ENCODE peak calls at places on chromosome 13, in seven cellular contexts. L, R, X, Q, B, Y and O are unnamed samples.

GRCh38 chr13:112976526-112976925 is 7.5 kb downstream of the MCF2L start:
- DNase-seq in L (no peak), R (no peak), X (no peak), Q (no peak), B (no peak), Y (no peak), O (no peak)

GRCh38 chr13:94548382-94549240 is 47.3 kb downstream of the TGDS start:
- DNase-seq in L (peak), R (no peak), X (no peak), Q (peak), B (peak), Y (no peak), O (peak)

GRCh38 chr13:85864963-85865530 is 65.8 kb upstream of the SLITRK6 start:
- DNase-seq in L (no peak), R (no peak), X (no peak), Q (no peak), B (no peak), Y (no peak), O (no peak)

GRCh38 chr13:47170971-47171370 is 274.1 kb upstream of the HTR2A start:
- DNase-seq in L (no peak), R (no peak), X (no peak), Q (no peak), B (no peak), Y (no peak), O (no peak)

GRCh38 chr13:29457299-29457698 is 138.2 kb downstream of the SLC7A1 start:
- DNase-seq in L (no peak), R (no peak), X (no peak), Q (no peak), B (no peak), Y (no peak), O (no peak)

GRCh38 chr13:109402976-109403375 is 383.4 kb downstream of the IRS2 start:
- DNase-seq in L (no peak), R (no peak), X (no peak), Q (no peak), B (no peak), Y (no peak), O (no peak)

GRCh38 chr13:72536668-72537399 is 190.6 kb downstream of the MZT1 start:
- DNase-seq in L (peak), R (no peak), X (no peak), Q (no peak), B (no peak), Y (no peak), O (no peak)

GRCh38 chr13:36820222-36820621 is 1.2 kb downstream of the RFXAP start:
- DNase-seq in L (no peak), R (no peak), X (no peak), Q (no peak), B (no peak), Y (no peak), O (no peak)

GRCh38 chr13:41075034-41075433 is 13.7 kb downstream of the WBP4 start:
- DNase-seq in L (no peak), R (no peak), X (peak), Q (no peak), B (no peak), Y (no peak), O (no peak)

GRCh38 chr13:26253787-26254582 is at the start of gene CDK8:
- DNase-seq in L (peak), R (peak), X (peak), Q (peak), B (peak), Y (peak), O (peak)

GRCh38 chr13:75255653-75256052 is 226.3 kb downstream of the TBC1D4 start:
- DNase-seq in L (no peak), R (no peak), X (no peak), Q (no peak), B (no peak), Y (no peak), O (no peak)

GRCh38 chr13:29101404-29101803 is 281.3 kb downstream of the MTUS2 start:
- DNase-seq in L (no peak), R (no peak), X (no peak), Q (no peak), B (no peak), Y (no peak), O (no peak)

GRCh38 chr13:34108396-34108795 is 290.4 kb downstream of the RFC3 start:
- DNase-seq in L (no peak), R (no peak), X (no peak), Q (no peak), B (no peak), Y (no peak), O (no peak)

GRCh38 chr13:48494874-48495273 is 38.0 kb downstream of the RCBTB2 start:
- DNase-seq in L (no peak), R (no peak), X (no peak), Q (no peak), B (no peak), Y (no peak), O (no peak)

GRCh38 chr13:110298566-110299321 is 8.2 kb downstream of the COL4A1 start:
- DNase-seq in L (no peak), R (no peak), X (no peak), Q (no peak), B (peak), Y (no peak), O (peak)

GRCh38 chr13:112442483-112443090 is 66.4 kb downstream of the SPACA7 start:
- DNase-seq in L (no peak), R (no peak), X (no peak), Q (no peak), B (no peak), Y (no peak), O (peak)

GRCh38 chr13:18952225-18953016 is 229.2 kb downstream of the TUBA3C start:
- DNase-seq in L (no peak), R (no peak), X (no peak), Q (no peak), B (no peak), Y (no peak), O (peak)

GRCh38 chr13:104779311-104779710 is 1713.1 kb upstream of the SLC10A2 start:
- DNase-seq in L (no peak), R (no peak), X (no peak), Q (no peak), B (no peak), Y (no peak), O (no peak)

GRCh38 chr13:23615677-23616076 is 45.5 kb downstream of the TNFRSF19 start:
- DNase-seq in L (no peak), R (no peak), X (no peak), Q (no peak), B (no peak), Y (no peak), O (no peak)

GRCh38 chr13:40539954-40540706 is 126.3 kb downstream of the FOXO1 start:
- DNase-seq in L (no peak), R (no peak), X (no peak), Q (no peak), B (no peak), Y (no peak), O (no peak)

GRCh38 chr13:80305737-80306136 is 35.2 kb downstream of the SPRY2 start:
- DNase-seq in L (no peak), R (no peak), X (no peak), Q (no peak), B (no peak), Y (no peak), O (no peak)

GRCh38 chr13:31225998-31226675 is 26.4 kb downstream of the B3GLCT start:
- DNase-seq in L (no peak), R (no peak), X (no peak), Q (no peak), B (no peak), Y (no peak), O (no peak)

GRCh38 chr13:38530492-38530891 is 156.4 kb upstream of the FREM2 start:
- DNase-seq in L (no peak), R (no peak), X (no peak), Q (no peak), B (no peak), Y (no peak), O (no peak)

GRCh38 chr13:78660130-78660857 is 1.3 kb upstream of the OBI1 start:
- DNase-seq in L (no peak), R (no peak), X (peak), Q (no peak), B (no peak), Y (no peak), O (peak)

GRCh38 chr13:79637086-79637763 is 156.3 kb downstream of the NDFIP2 start:
- DNase-seq in L (no peak), R (no peak), X (no peak), Q (no peak), B (peak), Y (peak), O (peak)

GRCh38 chr13:104414771-104415170 is 1348.6 kb upstream of the SLC10A2 start:
- DNase-seq in L (no peak), R (no peak), X (no peak), Q (no peak), B (no peak), Y (no peak), O (no peak)

GRCh38 chr13:46817081-46817480 is 20.1 kb upstream of the ESD start:
- DNase-seq in L (no peak), R (no peak), X (no peak), Q (no peak), B (no peak), Y (no peak), O (no peak)

GRCh38 chr13:40637644-40638043 is 28.8 kb downstream of the FOXO1 start:
- DNase-seq in L (peak), R (no peak), X (no peak), Q (no peak), B (no peak), Y (no peak), O (no peak)

GRCh38 chr13:71797487-71797886 is 69.5 kb downstream of the DACH1 start:
- DNase-seq in L (no peak), R (no peak), X (no peak), Q (no peak), B (no peak), Y (no peak), O (no peak)

GRCh38 chr13:82933986-82934385 is 948.3 kb downstream of the SLITRK1 start:
- DNase-seq in L (no peak), R (no peak), X (no peak), Q (no peak), B (no peak), Y (no peak), O (no peak)

GRCh38 chr13:71879129-71879535 is 12.1 kb upstream of the DACH1 start:
- DNase-seq in L (no peak), R (no peak), X (no peak), Q (no peak), B (no peak), Y (no peak), O (no peak)

DNA sequence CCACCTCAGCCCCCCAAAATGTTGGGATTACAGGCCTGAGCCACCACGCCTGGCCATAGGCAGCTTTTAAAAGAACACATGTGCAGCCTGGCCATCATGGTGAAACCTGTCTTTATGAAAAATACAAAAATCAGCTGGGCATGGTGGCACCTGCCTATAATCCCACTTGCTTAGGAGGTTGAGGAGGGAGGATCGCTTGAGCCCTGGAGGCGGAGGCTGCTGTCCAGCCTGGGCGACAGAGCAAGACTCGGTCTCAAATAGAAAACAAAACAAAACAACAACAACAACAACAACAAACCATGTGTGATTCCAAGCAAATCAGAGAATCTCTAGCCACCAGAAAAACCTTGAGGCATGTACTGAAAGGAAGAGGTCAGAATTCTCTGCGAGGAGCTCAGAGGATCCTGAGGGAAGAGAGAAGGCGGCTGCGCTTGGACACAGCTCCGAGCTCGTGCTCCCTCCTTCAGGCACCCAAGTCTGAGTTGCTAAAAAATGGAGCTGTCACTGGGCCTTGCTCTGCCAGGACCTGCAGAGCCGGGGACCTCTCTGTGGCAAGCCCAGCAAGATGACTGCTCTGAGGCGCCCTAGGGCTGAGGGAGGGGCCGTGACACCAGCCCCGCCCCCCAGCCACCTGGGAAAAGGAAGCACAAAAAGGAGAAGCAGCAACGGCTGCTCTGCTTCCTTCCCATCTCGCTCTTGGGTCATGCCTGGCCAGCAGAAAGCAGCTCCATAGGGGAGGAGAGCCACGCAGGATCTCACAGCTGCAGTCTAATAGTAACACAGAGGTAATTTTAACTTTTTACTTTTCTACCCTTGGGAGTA is at the start of gene ARL11:
- DNase-seq in L (peak), R (peak), X (peak), Q (no peak), B (no peak), Y (peak), O (no peak)
- H3K4me3 ChIP-seq in L (no peak), R (peak), X (peak), Q (peak), B (no peak), Y (peak), O (no peak)

GRCh38 chr13:106349080-106349841 is 186.2 kb downstream of the EFNB2 start:
- DNase-seq in L (peak), R (no peak), X (no peak), Q (no peak), B (no peak), Y (no peak), O (no peak)
- H3K4me3 ChIP-seq in L (no peak), R (no peak), X (no peak), Q (peak), B (no peak), Y (peak), O (no peak)

GRCh38 chr13:50140742-50141659 is 125.8 kb downstream of the KCNRG start:
- DNase-seq in L (no peak), R (no peak), X (no peak), Q (no peak), B (no peak), Y (no peak), O (no peak)
- H3K4me3 ChIP-seq in L (no peak), R (no peak), X (no peak), Q (peak), B (no peak), Y (no peak), O (no peak)

DNA sequence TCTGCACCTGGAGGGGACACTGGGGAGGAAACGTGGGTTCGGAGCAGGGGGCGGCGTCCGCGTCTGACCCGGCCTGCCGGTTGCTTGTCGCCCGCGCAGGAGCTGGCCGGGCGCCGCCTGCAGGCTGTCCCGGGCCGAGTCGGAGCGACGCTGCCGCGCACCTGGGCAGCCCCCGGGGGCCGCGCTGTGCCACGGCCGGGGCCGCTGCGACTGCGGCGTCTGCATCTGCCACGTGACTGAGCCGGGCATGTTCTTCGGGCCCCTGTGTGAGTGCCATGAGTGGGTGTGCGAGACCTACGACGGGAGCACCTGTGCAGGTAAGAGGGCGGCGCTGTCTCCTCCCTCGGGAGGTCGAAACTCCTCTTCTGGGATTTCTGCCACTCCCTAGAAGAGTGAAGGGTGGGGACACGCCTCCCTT is 1.3 kb downstream of the ITGBL1 start:
- DNase-seq in L (peak), R (no peak), X (no peak), Q (no peak), B (no peak), Y (no peak), O (peak)
- H3K4me3 ChIP-seq in L (no peak), R (no peak), X (no peak), Q (peak), B (no peak), Y (peak), O (peak)

DNA sequence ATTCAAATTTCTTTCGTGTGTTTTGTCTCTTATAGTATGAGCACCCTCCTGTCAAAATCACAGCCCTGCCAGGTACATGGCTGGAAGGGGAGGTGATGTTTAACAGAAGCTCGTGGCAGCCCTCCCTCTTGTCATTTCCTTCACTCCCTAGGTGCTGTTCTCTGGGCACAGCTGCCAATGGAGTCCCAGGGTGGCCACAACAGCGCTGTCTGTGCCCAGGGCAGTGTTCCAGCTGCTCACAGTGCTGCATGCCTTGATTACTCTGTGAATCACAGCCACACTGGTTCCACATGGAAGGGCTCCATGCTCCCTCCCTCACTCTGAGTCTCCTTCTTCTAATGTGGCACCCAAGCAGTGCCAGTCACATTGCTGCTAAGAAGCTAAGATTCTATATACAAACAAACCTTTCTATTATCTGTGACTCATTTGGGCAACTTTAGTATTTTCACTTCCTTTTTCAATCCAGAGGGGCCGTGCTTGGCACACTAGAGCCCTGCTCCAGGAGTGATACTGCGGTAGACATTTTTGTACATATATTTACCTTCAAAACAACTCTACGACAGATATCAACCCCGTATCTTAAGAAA is 248.6 kb downstream of the TDRD3 start:
- DNase-seq in L (no peak), R (no peak), X (no peak), Q (no peak), B (no peak), Y (no peak), O (no peak)
- H3K4me3 ChIP-seq in L (no peak), R (no peak), X (no peak), Q (no peak), B (no peak), Y (no peak), O (no peak)

DNA sequence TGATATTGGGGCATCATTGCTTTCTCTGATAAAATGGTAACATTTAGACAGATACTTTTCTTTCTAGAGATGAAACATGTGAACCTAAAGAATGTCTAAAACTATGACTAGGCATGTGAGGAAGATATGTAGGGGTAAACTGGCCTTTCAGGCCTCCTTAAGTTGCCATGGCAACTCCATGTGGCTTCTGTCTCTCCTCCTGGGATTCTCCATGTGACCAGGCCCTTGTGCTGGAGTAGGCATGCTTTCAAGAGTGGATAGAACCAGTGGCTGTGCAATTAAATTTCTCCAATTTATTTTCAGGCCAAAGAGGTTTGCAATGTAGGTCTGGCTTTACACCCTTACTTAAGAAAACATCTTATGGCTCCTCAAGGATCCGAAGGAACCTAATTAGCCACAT is 130.8 kb downstream of the OLFM4 start:
- DNase-seq in L (no peak), R (no peak), X (no peak), Q (no peak), B (no peak), Y (no peak), O (no peak)
- H3K4me3 ChIP-seq in L (no peak), R (no peak), X (no peak), Q (no peak), B (no peak), Y (no peak), O (no peak)

GRCh38 chr13:76754414-76754813 is 131.8 kb downstream of the KCTD12 start:
- DNase-seq in L (no peak), R (no peak), X (no peak), Q (no peak), B (no peak), Y (no peak), O (no peak)

GRCh38 chr13:76758257-76758656 is 127.9 kb downstream of the KCTD12 start:
- DNase-seq in L (no peak), R (no peak), X (no peak), Q (no peak), B (no peak), Y (no peak), O (no peak)

GRCh38 chr13:76762731-76763130 is 123.5 kb downstream of the KCTD12 start:
- DNase-seq in L (no peak), R (no peak), X (no peak), Q (no peak), B (no peak), Y (no peak), O (no peak)

GRCh38 chr13:76759877-76760276 is 126.3 kb downstream of the KCTD12 start:
- DNase-seq in L (no peak), R (no peak), X (no peak), Q (no peak), B (no peak), Y (no peak), O (no peak)

DNA sequence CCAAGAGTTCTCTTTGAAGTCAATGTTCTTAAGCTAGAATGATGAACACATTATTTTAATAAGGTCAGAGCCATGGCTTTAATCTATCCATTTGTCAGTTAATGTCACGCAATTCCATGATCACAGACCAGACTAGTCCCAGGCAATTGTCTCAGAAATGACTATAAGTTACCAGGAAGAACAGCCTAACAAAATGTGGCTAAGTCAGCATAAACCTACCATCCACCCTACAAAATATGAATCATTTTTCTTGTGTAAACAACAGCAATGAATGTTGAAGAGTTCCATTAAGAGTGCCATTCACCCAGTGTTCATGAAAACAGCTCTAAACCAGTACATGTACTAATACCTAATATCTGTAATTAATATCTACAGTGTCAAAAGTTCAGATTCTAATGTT is 127.5 kb downstream of the KCTD12 start:
- DNase-seq in L (no peak), R (no peak), X (no peak), Q (no peak), B (no peak), Y (no peak), O (no peak)
- H3K4me3 ChIP-seq in L (no peak), R (no peak), X (no peak), Q (no peak), B (no peak), Y (no peak), O (no peak)

DNA sequence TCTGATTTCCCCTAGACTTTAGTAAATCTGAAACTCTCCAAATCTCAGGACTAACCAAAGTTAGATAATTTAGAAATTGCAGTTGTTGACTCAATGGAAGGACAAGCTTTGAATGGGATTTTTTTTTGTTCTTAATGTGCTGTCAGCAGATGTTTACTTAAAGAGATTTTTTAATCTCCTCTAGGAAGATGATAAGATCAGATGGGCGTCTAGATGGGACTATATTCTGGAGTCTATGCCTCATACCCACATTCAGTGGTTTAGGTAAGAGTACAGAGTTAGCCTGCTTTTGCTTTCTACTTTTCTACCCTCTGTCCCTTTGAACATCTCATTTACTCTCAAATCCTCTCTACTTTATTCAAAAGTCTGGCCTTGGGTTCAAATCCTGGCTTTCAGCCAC is 39.3 kb downstream of the TM9SF2 start:
- DNase-seq in L (no peak), R (no peak), X (no peak), Q (no peak), B (no peak), Y (no peak), O (no peak)
- H3K4me3 ChIP-seq in L (no peak), R (no peak), X (no peak), Q (no peak), B (no peak), Y (no peak), O (no peak)